ENCODE peak calls at places on chromosomes 6 and 20, in six cellular contexts. W, K, N, P, I and J are unnamed samples.

GRCh38 chr6:131053546-131054240 is 9.4 kb downstream of the EPB41L2 start:
- DNase-seq in W (no peak), K (no peak), N (no peak), P (no peak), I (no peak), J (no peak)

GRCh38 chr6:164962805-164963204 is 346.6 kb downstream of the C6orf118 start:
- DNase-seq in W (no peak), K (no peak), N (no peak), P (no peak), I (no peak), J (no peak)

GRCh38 chr20:50304501-50304856 is 113.8 kb downstream of the CEBPB start:
- DNase-seq in W (no peak), K (no peak), N (no peak), P (no peak), I (no peak), J (no peak)

GRCh38 chr20:1266167-1266973 is at the start of gene SNPH:
- DNase-seq in W (peak; percentile 31), K (no peak), N (peak; percentile 47), P (peak; percentile 82), I (no peak), J (peak; percentile 65)

GRCh38 chr6:81614292-81614691 is 138.2 kb downstream of the TENT5A start:
- DNase-seq in W (no peak), K (peak; percentile 13), N (no peak), P (no peak), I (no peak), J (no peak)

GRCh38 chr20:41563087-41563486 is 55.1 kb downstream of the CHD6 start:
- DNase-seq in W (no peak), K (no peak), N (no peak), P (no peak), I (no peak), J (no peak)

GRCh38 chr6:123640567-123641187 is 3.9 kb upstream of the TRDN start:
- DNase-seq in W (no peak), K (no peak), N (no peak), P (no peak), I (no peak), J (no peak)

GRCh38 chr6:26594730-26595632 is 1.8 kb upstream of the ABT1 start:
- DNase-seq in W (no peak), K (peak; percentile 58), N (peak; percentile 78), P (peak; percentile 95), I (no peak), J (no peak)

GRCh38 chr20:14785065-14785743 is 447.8 kb upstream of the FLRT3 start:
- DNase-seq in W (no peak), K (no peak), N (no peak), P (no peak), I (no peak), J (no peak)

GRCh38 chr6:151068761-151069312 is 170.9 kb upstream of the AKAP12 start:
- DNase-seq in W (no peak), K (no peak), N (no peak), P (no peak), I (no peak), J (no peak)
- TF ChIP-seq TAF1 in W (no peak), K (no peak), N (no peak), P (no peak), I (no peak), J (no peak)

DNA sequence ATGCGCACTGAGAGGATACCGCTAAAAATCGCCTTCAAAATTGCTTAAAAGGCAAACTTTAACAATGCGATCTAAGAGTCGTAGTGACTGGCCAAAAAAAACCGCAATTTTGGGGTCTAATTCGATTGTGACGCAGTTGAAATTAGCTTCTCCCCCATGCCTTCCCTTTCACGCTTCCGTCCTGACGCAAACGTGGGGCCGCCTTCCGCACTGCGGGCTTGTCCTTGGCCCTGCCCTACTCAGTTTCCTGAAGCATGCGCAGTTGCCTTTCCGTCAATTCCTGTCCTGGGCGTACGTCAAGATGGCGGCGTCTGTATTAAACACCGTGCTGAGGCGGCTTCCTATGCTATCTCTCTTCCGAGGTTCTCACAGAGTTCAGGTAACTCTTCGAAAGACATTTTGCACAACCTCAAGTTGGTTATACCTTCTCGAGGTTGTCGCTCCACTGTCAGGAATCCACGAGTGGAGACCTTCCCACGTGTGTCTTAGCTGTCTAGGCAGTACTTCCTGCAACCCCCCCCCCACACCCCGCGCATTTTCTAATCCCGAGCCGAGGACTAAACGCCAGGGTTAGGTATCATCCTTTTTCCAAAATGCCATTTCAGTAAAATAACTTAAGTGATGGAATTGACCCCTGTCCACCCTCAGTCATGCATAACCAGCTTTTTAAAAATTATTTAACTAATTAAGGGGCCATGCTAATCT is at the start of gene MRPS18B:
- DNase-seq in W (peak; percentile 71), K (peak; percentile 98), N (peak; percentile 83), P (peak; percentile 99), I (peak; percentile 99), J (peak; percentile 68)
- TF ChIP-seq POLR2AphosphoS5 in W (peak; percentile 95), K (peak; percentile 98), N (peak; percentile 89), P (peak; percentile 95), I (peak; percentile 2), J (peak; percentile 96)

GRCh38 chr20:5090191-5090590 is 29.6 kb downstream of the PCNA start:
- DNase-seq in W (no peak), K (no peak), N (no peak), P (no peak), I (no peak), J (no peak)
- TF ChIP-seq POLR2A in W (no peak), K (no peak), N (no peak), P (no peak), I (no peak), J (no peak)

DNA sequence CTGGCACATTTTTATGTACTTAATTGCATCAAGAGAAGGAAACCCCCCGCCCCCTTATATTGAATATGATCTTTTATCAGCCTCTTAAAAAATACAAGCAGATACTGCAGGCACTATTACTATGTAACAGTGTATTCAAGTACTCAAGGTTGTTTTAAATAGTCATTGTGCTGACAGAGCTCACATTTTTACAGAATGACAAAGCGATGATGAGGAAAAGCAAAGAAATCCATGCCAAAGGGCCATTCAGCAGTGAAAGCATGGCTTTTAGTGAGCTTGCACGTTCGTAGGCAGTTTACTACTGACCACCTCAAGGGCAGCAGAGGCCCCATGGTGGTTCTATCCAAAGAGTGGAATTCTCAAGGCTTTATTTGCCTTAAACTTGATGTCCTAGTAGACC is 146.8 kb downstream of the RPS12 start:
- DNase-seq in W (no peak), K (peak; percentile 64), N (no peak), P (no peak), I (no peak), J (no peak)
- TF ChIP-seq TAF1 in W (no peak), K (no peak), N (no peak), P (no peak), I (no peak), J (no peak)

DNA sequence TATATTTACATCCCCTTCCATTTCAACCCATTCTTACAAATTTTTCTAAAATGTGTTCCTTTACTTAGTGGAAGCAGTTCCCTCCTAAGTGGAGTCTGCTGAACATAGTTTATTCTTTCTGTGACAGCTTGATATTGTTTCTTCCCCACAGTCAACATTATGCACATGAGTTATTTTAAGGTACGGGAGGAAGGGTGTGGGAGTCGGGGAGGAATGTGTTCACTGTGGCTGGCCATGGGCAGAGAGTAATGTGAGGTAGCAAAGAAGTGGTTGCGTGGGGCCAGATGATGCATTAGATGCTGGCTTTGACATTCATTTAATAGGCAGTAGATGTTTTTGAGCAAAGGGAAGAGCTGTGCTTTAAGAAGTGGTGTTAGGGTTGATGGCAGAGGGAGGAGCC is 98.5 kb downstream of the ARMC2 start:
- DNase-seq in W (no peak), K (no peak), N (no peak), P (no peak), I (no peak), J (no peak)
- TF ChIP-seq POLR2AphosphoS5 in W (no peak), K (no peak), N (no peak), P (no peak), I (no peak), J (no peak)

GRCh38 chr6:4635666-4636065 is 140.5 kb upstream of the CDYL start:
- DNase-seq in W (no peak), K (no peak), N (no peak), P (no peak), I (no peak), J (no peak)

GRCh38 chr6:4636881-4637224 is 139.4 kb upstream of the CDYL start:
- DNase-seq in W (no peak), K (no peak), N (no peak), P (no peak), I (no peak), J (no peak)

GRCh38 chr6:4637691-4638433 is 138.3 kb upstream of the CDYL start:
- DNase-seq in W (no peak), K (no peak), N (no peak), P (peak; percentile 65), I (peak; percentile 4), J (no peak)

GRCh38 chr6:4636141-4636880 is 139.9 kb upstream of the CDYL start:
- DNase-seq in W (no peak), K (no peak), N (no peak), P (peak; percentile 21), I (no peak), J (no peak)

DNA sequence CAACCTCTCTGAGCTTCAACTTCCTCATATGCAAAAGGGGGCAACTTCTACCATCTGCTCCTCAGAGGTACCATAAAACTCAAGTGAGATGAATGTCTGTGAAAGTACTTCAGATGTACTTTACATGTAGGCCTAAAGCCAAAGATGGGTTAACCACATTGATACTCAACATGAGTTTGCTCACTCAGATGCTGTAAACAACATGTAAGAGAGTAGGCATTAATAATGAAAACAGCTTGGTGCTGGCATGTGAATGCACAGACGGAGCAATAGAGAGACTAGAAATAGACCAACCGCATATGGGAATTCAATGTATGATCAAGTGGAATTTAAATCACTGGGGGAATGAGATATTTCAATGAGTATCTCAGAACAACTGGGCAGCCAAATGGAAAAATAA is 143.8 kb upstream of the CDYL start:
- DNase-seq in W (no peak), K (no peak), N (no peak), P (no peak), I (no peak), J (no peak)
- TF ChIP-seq POLR2A in W (no peak), K (no peak), N (no peak), P (no peak), I (no peak), J (no peak)

GRCh38 chr6:72748759-72749158 is 126.9 kb downstream of the KCNQ5 start:
- DNase-seq in W (no peak), K (no peak), N (no peak), P (no peak), I (no peak), J (no peak)
- TF ChIP-seq TAF1 in W (no peak), K (no peak), N (no peak), P (no peak), I (no peak), J (no peak)

GRCh38 chr6:159334068-159334467 is 164.9 kb downstream of the FNDC1 start:
- DNase-seq in W (no peak), K (no peak), N (no peak), P (no peak), I (no peak), J (no peak)
- TF ChIP-seq POLR2AphosphoS5 in W (no peak), K (no peak), N (no peak), P (no peak), I (no peak), J (no peak)

GRCh38 chr6:148997863-148998262 is 251.0 kb downstream of the UST start:
- DNase-seq in W (no peak), K (no peak), N (no peak), P (no peak), I (no peak), J (no peak)
- TF ChIP-seq POLR2A in W (no peak), K (no peak), N (no peak), P (no peak), I (no peak), J (no peak)